ENCODE peak calls at places on chromosome 15, in eight cellular contexts. One of them, this sample, is unnamed.

GRCh38 chr15:62741106-62741505 is 301.4 kb upstream of the TPM1 start:
- DNase-seq in tibial nerve: no peak
- DNase-seq in activated T-cell treated with anti-CD3 and anti-CD28 coated beads, Interleukin-2, amount 50 U/mL, for 72 hours: no peak
- DNase-seq in endothelial cell: no peak
- DNase-seq in pancreas: no peak
- DNase-seq in T1000: no peak
- DNase-seq in foreskin fibroblast: no peak
- DNase-seq in HuH-7.5: no peak
- DNase-seq in this sample: no peak

GRCh38 chr15:41979493-41980266 is 7.3 kb upstream of the EHD4 start:
- DNase-seq in tibial nerve: no peak
- DNase-seq in T1000: no peak
- DNase-seq in activated T-cell treated with anti-CD3 and anti-CD28 coated beads, Interleukin-2, amount 50 U/mL, for 72 hours: no peak
- DNase-seq in pancreas: no peak
- DNase-seq in endothelial cell: no peak
- DNase-seq in HuH-7.5: no peak
- DNase-seq in foreskin fibroblast: no peak
- DNase-seq in this sample: no peak

GRCh38 chr15:60760646-60761504 is 281.9 kb upstream of the ICE2 start:
- DNase-seq in pancreas: no peak
- DNase-seq in activated T-cell treated with anti-CD3 and anti-CD28 coated beads, Interleukin-2, amount 50 U/mL, for 72 hours: peak; percentile 48
- DNase-seq in tibial nerve: no peak
- DNase-seq in HuH-7.5: no peak
- DNase-seq in foreskin fibroblast: peak; percentile 35
- DNase-seq in T1000: no peak
- DNase-seq in endothelial cell: no peak
- DNase-seq in this sample: no peak

GRCh38 chr15:89370120-89371077 is 35.8 kb upstream of the POLG start:
- DNase-seq in HuH-7.5: no peak
- DNase-seq in endothelial cell: no peak
- DNase-seq in foreskin fibroblast: no peak
- DNase-seq in T1000: no peak
- DNase-seq in tibial nerve: no peak
- DNase-seq in activated T-cell treated with anti-CD3 and anti-CD28 coated beads, Interleukin-2, amount 50 U/mL, for 72 hours: no peak
- DNase-seq in pancreas: no peak
- DNase-seq in this sample: no peak

GRCh38 chr15:57237676-57238075 is 138.6 kb upstream of the CGNL1 start:
- DNase-seq in pancreas: no peak
- DNase-seq in endothelial cell: no peak
- DNase-seq in foreskin fibroblast: no peak
- DNase-seq in T1000: no peak
- DNase-seq in tibial nerve: no peak
- DNase-seq in activated T-cell treated with anti-CD3 and anti-CD28 coated beads, Interleukin-2, amount 50 U/mL, for 72 hours: no peak
- DNase-seq in HuH-7.5: no peak
- DNase-seq in this sample: no peak

GRCh38 chr15:73081321-73081958 is 29.2 kb downstream of the NEO1 start:
- DNase-seq in endothelial cell: no peak
- DNase-seq in pancreas: no peak
- DNase-seq in tibial nerve: peak; percentile 48
- DNase-seq in T1000: no peak
- DNase-seq in activated T-cell treated with anti-CD3 and anti-CD28 coated beads, Interleukin-2, amount 50 U/mL, for 72 hours: peak; percentile 2
- DNase-seq in HuH-7.5: no peak
- DNase-seq in foreskin fibroblast: peak; percentile 28
- DNase-seq in this sample: no peak

GRCh38 chr15:76340198-76340801 is 3.7 kb downstream of the ISL2 start:
- DNase-seq in pancreas: peak; percentile 80
- DNase-seq in HuH-7.5: peak; percentile 45
- DNase-seq in foreskin fibroblast: peak; percentile 46
- DNase-seq in activated T-cell treated with anti-CD3 and anti-CD28 coated beads, Interleukin-2, amount 50 U/mL, for 72 hours: peak; percentile 46
- DNase-seq in T1000: no peak
- DNase-seq in endothelial cell: no peak
- DNase-seq in tibial nerve: no peak
- DNase-seq in this sample: peak; percentile 72

GRCh38 chr15:25543156-25543555 is 104.3 kb upstream of the UBE3A start:
- DNase-seq in endothelial cell: no peak
- DNase-seq in activated T-cell treated with anti-CD3 and anti-CD28 coated beads, Interleukin-2, amount 50 U/mL, for 72 hours: no peak
- DNase-seq in tibial nerve: peak; percentile 77
- DNase-seq in T1000: no peak
- DNase-seq in foreskin fibroblast: peak; percentile 3
- DNase-seq in HuH-7.5: no peak
- DNase-seq in pancreas: no peak
- DNase-seq in this sample: no peak

GRCh38 chr15:97959738-97960363 is 652 bp upstream of the ARRDC4 start:
- DNase-seq in tibial nerve: no peak
- DNase-seq in pancreas: no peak
- DNase-seq in HuH-7.5: no peak
- DNase-seq in foreskin fibroblast: no peak
- DNase-seq in activated T-cell treated with anti-CD3 and anti-CD28 coated beads, Interleukin-2, amount 50 U/mL, for 72 hours: no peak
- DNase-seq in T1000: no peak
- DNase-seq in endothelial cell: no peak
- DNase-seq in this sample: no peak

GRCh38 chr15:23069496-23070166 is 30.3 kb upstream of the TUBGCP5 start:
- DNase-seq in T1000: no peak
- DNase-seq in endothelial cell: peak; percentile 14
- DNase-seq in HuH-7.5: no peak
- DNase-seq in activated T-cell treated with anti-CD3 and anti-CD28 coated beads, Interleukin-2, amount 50 U/mL, for 72 hours: no peak
- DNase-seq in pancreas: no peak
- DNase-seq in foreskin fibroblast: no peak
- DNase-seq in tibial nerve: no peak
- DNase-seq in this sample: no peak

GRCh38 chr15:94297543-94297942 is 66.2 kb downstream of the MCTP2 start:
- DNase-seq in tibial nerve: no peak
- DNase-seq in T1000: no peak
- DNase-seq in pancreas: no peak
- DNase-seq in HuH-7.5: no peak
- DNase-seq in foreskin fibroblast: no peak
- DNase-seq in endothelial cell: no peak
- DNase-seq in activated T-cell treated with anti-CD3 and anti-CD28 coated beads, Interleukin-2, amount 50 U/mL, for 72 hours: no peak
- DNase-seq in this sample: peak; percentile 20

GRCh38 chr15:35243758-35244157 is 158.7 kb upstream of the NANOGP8 start:
- DNase-seq in activated T-cell treated with anti-CD3 and anti-CD28 coated beads, Interleukin-2, amount 50 U/mL, for 72 hours: no peak
- DNase-seq in endothelial cell: no peak
- DNase-seq in tibial nerve: no peak
- DNase-seq in foreskin fibroblast: no peak
- DNase-seq in HuH-7.5: no peak
- DNase-seq in pancreas: no peak
- DNase-seq in T1000: no peak
- DNase-seq in this sample: no peak

GRCh38 chr15:53833134-53833624 is 73.7 kb upstream of the WDR72 start:
- DNase-seq in T1000: no peak
- DNase-seq in pancreas: no peak
- DNase-seq in foreskin fibroblast: no peak
- DNase-seq in activated T-cell treated with anti-CD3 and anti-CD28 coated beads, Interleukin-2, amount 50 U/mL, for 72 hours: no peak
- DNase-seq in HuH-7.5: no peak
- DNase-seq in tibial nerve: peak; percentile 12
- DNase-seq in endothelial cell: no peak
- DNase-seq in this sample: no peak

GRCh38 chr15:99180287-99180962 is 69.0 kb downstream of the TTC23 start:
- DNase-seq in endothelial cell: no peak
- DNase-seq in pancreas: no peak
- DNase-seq in activated T-cell treated with anti-CD3 and anti-CD28 coated beads, Interleukin-2, amount 50 U/mL, for 72 hours: no peak
- DNase-seq in foreskin fibroblast: no peak
- DNase-seq in HuH-7.5: no peak
- DNase-seq in T1000: no peak
- DNase-seq in tibial nerve: no peak
- DNase-seq in this sample: no peak

GRCh38 chr15:77685082-77685815 is 52.5 kb upstream of the LINGO1 start:
- DNase-seq in activated T-cell treated with anti-CD3 and anti-CD28 coated beads, Interleukin-2, amount 50 U/mL, for 72 hours: no peak
- DNase-seq in endothelial cell: no peak
- DNase-seq in tibial nerve: no peak
- DNase-seq in HuH-7.5: no peak
- DNase-seq in T1000: no peak
- DNase-seq in pancreas: peak; percentile 29
- DNase-seq in foreskin fibroblast: no peak
- DNase-seq in this sample: no peak

GRCh38 chr15:101500865-101501551 is 11.5 kb upstream of the PCSK6 start:
- DNase-seq in T1000: no peak
- DNase-seq in activated T-cell treated with anti-CD3 and anti-CD28 coated beads, Interleukin-2, amount 50 U/mL, for 72 hours: no peak
- DNase-seq in endothelial cell: no peak
- DNase-seq in pancreas: peak; percentile 45
- DNase-seq in HuH-7.5: peak; percentile 10
- DNase-seq in tibial nerve: no peak
- DNase-seq in foreskin fibroblast: no peak
- DNase-seq in this sample: peak; percentile 4

GRCh38 chr15:100020614-100021013 is 287.4 kb upstream of the LYSMD4 start:
- DNase-seq in tibial nerve: no peak
- DNase-seq in HuH-7.5: no peak
- DNase-seq in pancreas: no peak
- DNase-seq in foreskin fibroblast: no peak
- DNase-seq in activated T-cell treated with anti-CD3 and anti-CD28 coated beads, Interleukin-2, amount 50 U/mL, for 72 hours: no peak
- DNase-seq in endothelial cell: no peak
- DNase-seq in T1000: no peak
- DNase-seq in this sample: no peak

GRCh38 chr15:69848551-69849231 is 249.0 kb downstream of the TLE3 start:
- DNase-seq in pancreas: no peak
- DNase-seq in T1000: peak; percentile 39
- DNase-seq in HuH-7.5: no peak
- DNase-seq in endothelial cell: no peak
- DNase-seq in foreskin fibroblast: no peak
- DNase-seq in activated T-cell treated with anti-CD3 and anti-CD28 coated beads, Interleukin-2, amount 50 U/mL, for 72 hours: no peak
- DNase-seq in tibial nerve: no peak
- DNase-seq in this sample: no peak

GRCh38 chr15:81015595-81016252 is 15.0 kb downstream of the TLNRD1 start:
- DNase-seq in activated T-cell treated with anti-CD3 and anti-CD28 coated beads, Interleukin-2, amount 50 U/mL, for 72 hours: no peak
- DNase-seq in T1000: no peak
- DNase-seq in pancreas: no peak
- DNase-seq in tibial nerve: no peak
- DNase-seq in foreskin fibroblast: no peak
- DNase-seq in HuH-7.5: no peak
- DNase-seq in endothelial cell: no peak
- DNase-seq in this sample: no peak

GRCh38 chr15:68055224-68055705 is 1.1 kb downstream of the PIAS1 start:
- DNase-seq in pancreas: no peak
- DNase-seq in endothelial cell: peak; percentile 19
- DNase-seq in T1000: no peak
- DNase-seq in HuH-7.5: peak; percentile 55
- DNase-seq in tibial nerve: peak; percentile 48
- DNase-seq in foreskin fibroblast: peak; percentile 34
- DNase-seq in activated T-cell treated with anti-CD3 and anti-CD28 coated beads, Interleukin-2, amount 50 U/mL, for 72 hours: peak; percentile 80
- DNase-seq in this sample: peak; percentile 81

GRCh38 chr15:39828374-39828931 is 45.8 kb upstream of the FSIP1 start:
- DNase-seq in foreskin fibroblast: peak; percentile 65
- DNase-seq in T1000: no peak
- DNase-seq in endothelial cell: no peak
- DNase-seq in pancreas: peak; percentile 32
- DNase-seq in HuH-7.5: no peak
- DNase-seq in activated T-cell treated with anti-CD3 and anti-CD28 coated beads, Interleukin-2, amount 50 U/mL, for 72 hours: no peak
- DNase-seq in tibial nerve: no peak
- DNase-seq in this sample: no peak